ENCODE peak calls at places on chromosomes 6 and 20, in eight cellular contexts. F is lung; X is Calu3; C is iris pigment epithelial cell; M is stimulated activated CD4-positive, alpha-beta T cell treated with anti-CD3 and anti-CD28 coated beads, Interleukin-2, amount 100 ng/mL, for 24 hours; S is iPS-NIHi11; U is astrocyte of the spinal cord; N is NCI-H2081. V is an unnamed sample.
A peak's percentile ranks its signal among the peaks of the same experiment; 100 is the strongest.

GRCh38 chr6:168002812-168003211 is 5.3 kb downstream of the KIF25 start:
- DNase-seq in C (no peak), S (no peak), X (no peak), N (no peak), F (peak; percentile 10), M (no peak), U (no peak), V (no peak)

GRCh38 chr6:36968266-36968977 is 13.9 kb downstream of the PI16 start:
- DNase-seq in X (no peak), N (no peak), F (no peak), U (no peak), C (no peak), M (no peak), S (no peak), V (peak; percentile 64)

GRCh38 chr20:52494244-52494643 is 302.7 kb upstream of the ZFP64 start:
- DNase-seq in U (peak; percentile 87), S (no peak), X (no peak), N (no peak), M (peak; percentile 60), F (no peak), C (peak; percentile 99), V (no peak)

GRCh38 chr6:161748535-161749386 is 474.9 kb upstream of the AGPAT4 start:
- DNase-seq in S (peak; percentile 79), F (no peak), N (no peak), U (no peak), M (peak; percentile 53), C (no peak), X (peak; percentile 41), V (peak; percentile 51)

GRCh38 chr6:109453594-109454482 is 1.7 kb downstream of the MICAL1 start:
- DNase-seq in M (no peak), C (no peak), F (no peak), N (no peak), X (no peak), U (no peak), S (no peak), V (no peak)

GRCh38 chr20:38633577-38634093 is 32.0 kb downstream of the ARHGAP40 start:
- DNase-seq in S (peak; percentile 88), F (peak; percentile 54), N (peak; percentile 64), X (peak; percentile 84), U (no peak), M (peak; percentile 69), C (peak; percentile 41), V (peak; percentile 53)

GRCh38 chr6:18226451-18226850 is 37.9 kb downstream of the DEK start:
- DNase-seq in U (peak; percentile 88), N (no peak), F (no peak), M (no peak), S (no peak), C (peak; percentile 78), X (no peak), V (no peak)

GRCh38 chr20:46406200-46406985 is at the start of gene ELMO2:
- DNase-seq in U (peak; percentile 98), X (peak; percentile 99), M (peak; percentile 97), F (peak; percentile 98), N (peak; percentile 97), S (peak; percentile 99), C (peak; percentile 98), V (peak; percentile 99)

GRCh38 chr20:36333841-36334240 is 27.7 kb downstream of the DLGAP4 start:
- DNase-seq in S (no peak), U (no peak), M (no peak), F (no peak), X (no peak), C (no peak), N (no peak), V (peak; percentile 29)

GRCh38 chr6:168864541-168865495 is 388.8 kb downstream of the THBS2 start:
- DNase-seq in S (no peak), M (no peak), C (no peak), X (no peak), N (no peak), U (no peak), F (no peak), V (no peak)

GRCh38 chr6:120405947-120406346 is 928.3 kb downstream of the TBC1D32 start:
- DNase-seq in U (no peak), S (peak; percentile 49), M (no peak), C (no peak), F (no peak), N (no peak), X (no peak), V (no peak)

GRCh38 chr6:153092082-153093013 is 38.7 kb downstream of the RGS17 start:
- DNase-seq in S (no peak), F (no peak), N (no peak), M (no peak), X (no peak), U (peak; percentile 92), C (peak; percentile 97), V (no peak)

GRCh38 chr6:105794263-105794662 is 291.9 kb upstream of the PRDM1 start:
- DNase-seq in X (peak; percentile 47), N (no peak), U (peak; percentile 24), S (peak; percentile 62), F (peak; percentile 56), C (no peak), M (no peak), V (peak; percentile 66)

GRCh38 chr6:128882991-128883571 is at the start of gene LAMA2:
- DNase-seq in S (peak; percentile 67), N (no peak), X (no peak), U (peak; percentile 82), C (peak; percentile 71), F (peak; percentile 50), M (peak; percentile 10), V (peak; percentile 72)

GRCh38 chr6:109454483-109455160 is 950 bp downstream of the MICAL1 start:
- DNase-seq in U (peak; percentile 47), F (peak; percentile 57), X (no peak), M (peak; percentile 62), N (no peak), S (no peak), C (peak; percentile 31), V (peak; percentile 58)

GRCh38 chr6:157293780-157294179 is 29.5 kb downstream of the TMEM242 start:
- DNase-seq in X (no peak), M (no peak), C (no peak), N (no peak), F (no peak), U (no peak), S (no peak), V (no peak)

GRCh38 chr6:52596371-52597028 is 19.6 kb upstream of the TRAM2 start:
- DNase-seq in F (no peak), N (no peak), S (no peak), M (no peak), X (no peak), C (peak; percentile 88), U (peak; percentile 76), V (no peak)